ENCODE peak calls at places on chromosomes 3 and 15, in seven cellular contexts. N is stomach, D is endothelial cell of umbilical vein, P is HCT116, F is HepG2, K is upper lobe of left lung, H is SK-N-MC. A is an unnamed sample. For H3K9me3, the result is how much of the 10 kb centered on the place peaks cover.

GRCh38 chr3:195260286-195260905 is 10.6 kb downstream of the XXYLT1 start:
- DNase-seq in N (no peak), D (peak), P (no peak), F (no peak), K (no peak), H (no peak), A (no peak)

GRCh38 chr3:194313642-194314430 is 37.3 kb downstream of the CPN2 start:
- DNase-seq in N (no peak), D (no peak), P (no peak), F (no peak), K (no peak), H (no peak), A (no peak)

GRCh38 chr3:175222356-175222755 is 363.2 kb downstream of the NAALADL2 start:
- DNase-seq in N (no peak), D (peak), P (no peak), F (no peak), K (no peak), H (no peak), A (no peak)

GRCh38 chr15:83555383-83555782 is 98.5 kb upstream of the ADAMTSL3 start:
- DNase-seq in N (no peak), D (no peak), P (no peak), F (no peak), K (no peak), H (no peak), A (no peak)

GRCh38 chr15:89090791-89091666 is 2.8 kb downstream of the ABHD2 start:
- DNase-seq in N (peak), D (peak), P (no peak), F (no peak), K (no peak), H (no peak), A (peak)

GRCh38 chr3:44045476-44046275 is 196.0 kb upstream of the TOPAZ1 start:
- DNase-seq in N (peak), D (no peak), P (no peak), F (no peak), K (no peak), H (no peak), A (no peak)

GRCh38 chr3:176631175-176631574 is 566.1 kb downstream of the TBL1XR1 start:
- DNase-seq in N (no peak), D (no peak), P (no peak), F (no peak), K (no peak), H (no peak), A (no peak)

GRCh38 chr3:105729662-105730061 is 139.2 kb downstream of the CBLB start:
- DNase-seq in N (no peak), D (peak), P (no peak), F (no peak), K (no peak), H (no peak), A (no peak)

GRCh38 chr15:59190291-59190690 is 16.4 kb upstream of the LDHAL6B start:
- DNase-seq in N (no peak), D (no peak), P (no peak), F (no peak), K (no peak), H (no peak), A (no peak)

GRCh38 chr15:59794229-59794886 is 105.2 kb upstream of the BNIP2 start:
- DNase-seq in N (no peak), D (no peak), P (no peak), F (no peak), K (no peak), H (no peak), A (no peak)

GRCh38 chr3:111534701-111535100 is 7.3 kb upstream of the CD96 start:
- DNase-seq in N (no peak), D (no peak), P (no peak), F (no peak), K (no peak), H (no peak), A (no peak)

GRCh38 chr3:172201990-172202318 is 162.6 kb downstream of the FNDC3B start:
- DNase-seq in N (no peak), D (peak), P (no peak), F (no peak), K (no peak), H (peak), A (no peak)

GRCh38 chr3:196971094-196971698 is 2.6 kb upstream of the PIGZ start:
- DNase-seq in N (no peak), D (no peak), P (no peak), F (no peak), K (no peak), H (no peak), A (no peak)

GRCh38 chr15:73602444-73602843 is 30.7 kb downstream of the NPTN start:
- DNase-seq in N (no peak), D (peak), P (no peak), F (no peak), K (no peak), H (no peak), A (no peak)

GRCh38 chr3:38126121-38126892 is 10.6 kb downstream of the ACAA1 start:
- DNase-seq in N (peak), D (no peak), P (no peak), F (no peak), K (no peak), H (no peak), A (no peak)

GRCh38 chr3:188476930-188477329 is 323.0 kb downstream of the LPP start:
- DNase-seq in N (no peak), D (no peak), P (no peak), F (no peak), K (no peak), H (no peak), A (no peak)

GRCh38 chr3:41482134-41482533 is 282.8 kb downstream of the CTNNB1 start:
- DNase-seq in N (no peak), D (no peak), P (no peak), F (no peak), K (no peak), H (no peak), A (no peak)

GRCh38 chr3:101154386-101154785 is 161.2 kb upstream of the ABI3BP start:
- DNase-seq in N (no peak), D (no peak), P (no peak), F (no peak), K (no peak), H (no peak), A (no peak)

GRCh38 chr3:25820372-25820771 is 30.5 kb downstream of the OXSM start:
- DNase-seq in N (no peak), D (peak), P (no peak), F (no peak), K (no peak), H (peak), A (no peak)

GRCh38 chr15:79513916-79514315 is 81.8 kb downstream of the MINAR1 start:
- DNase-seq in N (no peak), D (no peak), P (no peak), F (no peak), K (no peak), H (no peak), A (no peak)

GRCh38 chr3:192433704-192434103 is 293.6 kb downstream of the FGF12 start:
- DNase-seq in N (no peak), D (no peak), P (no peak), F (no peak), K (no peak), H (no peak), A (no peak)

GRCh38 chr3:55294557-55294956 is 192.5 kb downstream of the WNT5A start:
- DNase-seq in N (no peak), D (no peak), P (no peak), F (no peak), K (no peak), H (no peak), A (no peak)

GRCh38 chr3:115077501-115078250 is 69.4 kb downstream of the ZBTB20 start:
- DNase-seq in N (no peak), D (no peak), P (no peak), F (peak), K (no peak), H (no peak), A (no peak)

GRCh38 chr15:51255533-51255932 is 82.9 kb downstream of the CYP19A1 start:
- DNase-seq in N (no peak), D (no peak), P (no peak), F (no peak), K (no peak), H (no peak), A (no peak)

GRCh38 chr3:183959214-183959613 is 58.5 kb downstream of the ABCC5 start:
- DNase-seq in N (no peak), D (no peak), P (peak), F (peak), K (no peak), H (no peak), A (no peak)

GRCh38 chr3:7285502-7285901 is 424.6 kb downstream of the GRM7 start:
- DNase-seq in N (no peak), D (peak), P (peak), F (no peak), K (no peak), H (no peak), A (no peak)

GRCh38 chr15:32029409-32029861 is 880 bp upstream of the CHRNA7 start:
- DNase-seq in N (peak), D (peak), P (no peak), F (no peak), K (peak), H (no peak), A (no peak)

GRCh38 chr3:127002195-127003174 is 19.6 kb downstream of the PLXNA1 start:
- DNase-seq in N (peak), D (peak), P (no peak), F (no peak), K (peak), H (no peak), A (peak)

GRCh38 chr15:86135030-86135429 is 55.4 kb downstream of the AGBL1 start:
- DNase-seq in N (no peak), D (no peak), P (no peak), F (no peak), K (no peak), H (no peak), A (no peak)

GRCh38 chr3:42498791-42499477 is 3.5 kb upstream of the VIPR1 start:
- DNase-seq in N (peak), D (no peak), P (no peak), F (no peak), K (no peak), H (no peak), A (no peak)

GRCh38 chr3:129827765-129828164 is 65.7 kb downstream of the TMCC1 start:
- DNase-seq in N (no peak), D (no peak), P (no peak), F (no peak), K (no peak), H (no peak), A (no peak)

GRCh38 chr3:139797724-139798343 is 120.1 kb upstream of the NMNAT3 start:
- DNase-seq in N (no peak), D (no peak), P (no peak), F (no peak), K (no peak), H (peak), A (no peak)

GRCh38 chr3:123225557-123225956 is 23.8 kb downstream of the SEC22A start:
- DNase-seq in N (no peak), D (no peak), P (no peak), F (no peak), K (no peak), H (no peak), A (no peak)

GRCh38 chr15:87610366-87610765 is 646.2 kb downstream of the NTRK3 start:
- DNase-seq in N (no peak), D (peak), P (no peak), F (no peak), K (no peak), H (no peak), A (no peak)

GRCh38 chr3:121529308-121529707 is 16.5 kb downstream of the POLQ start:
- DNase-seq in N (no peak), D (peak), P (no peak), F (peak), K (no peak), H (no peak), A (no peak)

GRCh38 chr15:48395532-48396011 is 64.3 kb downstream of the DUT start:
- DNase-seq in N (no peak), D (no peak), P (no peak), F (no peak), K (peak), H (no peak), A (no peak)

GRCh38 chr3:196280689-196281463 is 6.7 kb downstream of the PCYT1A start:
- DNase-seq in N (no peak), D (no peak), P (no peak), F (no peak), K (no peak), H (no peak), A (no peak)

GRCh38 chr15:78420220-78420619 is 17.8 kb upstream of the IREB2 start:
- DNase-seq in N (no peak), D (no peak), P (no peak), F (no peak), K (no peak), H (no peak), A (no peak)

GRCh38 chr3:142931222-142931621 is 32.3 kb downstream of the PAQR9 start:
- DNase-seq in N (no peak), D (no peak), P (no peak), F (peak), K (no peak), H (no peak), A (no peak)

DNA sequence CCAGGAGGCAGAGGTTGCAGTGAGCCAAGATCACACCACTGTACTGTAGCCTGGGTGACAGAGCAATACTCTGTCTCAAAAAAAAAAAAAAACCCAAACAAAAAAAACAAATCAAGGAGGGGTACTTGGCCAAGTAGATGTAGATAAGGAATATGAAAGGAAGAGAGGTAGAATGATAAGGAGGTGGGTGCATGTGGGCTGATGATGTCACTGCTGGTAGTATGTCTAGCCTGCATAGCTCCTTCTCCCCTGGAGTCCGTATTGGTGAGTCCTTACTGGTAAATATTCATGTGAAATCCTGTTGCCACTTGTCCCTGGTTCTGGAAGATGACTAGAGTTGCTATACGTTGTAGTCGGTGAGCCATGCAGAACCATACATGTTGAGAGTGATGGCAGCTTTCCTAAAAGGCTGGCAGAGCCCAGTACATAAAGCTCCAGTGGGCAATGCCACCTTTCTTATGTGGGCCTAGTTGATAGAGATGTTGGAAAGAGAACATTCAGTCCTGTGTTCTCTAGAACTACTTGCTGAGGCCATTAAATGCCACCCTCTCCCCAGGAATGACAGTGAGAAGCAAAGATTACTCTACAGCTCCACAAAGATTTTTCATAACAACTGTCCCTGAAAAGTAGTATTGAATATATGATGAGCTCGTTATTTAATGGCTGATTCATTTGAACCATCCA is 11.0 kb downstream of the KAT2B start:
- DNase-seq in N (no peak), D (no peak), P (no peak), F (no peak), K (no peak), H (no peak), A (no peak)
- H3K27ac ChIP-seq in N (no peak), D (no peak), P (no peak), F (no peak), K (no peak), H (no peak), A (no peak)

GRCh38 chr3:147544290-147544689 is 135.1 kb downstream of the ZIC1 start:
- DNase-seq in N (no peak), D (no peak), P (no peak), F (no peak), K (no peak), H (no peak), A (no peak)
- H3K9me3 ChIP-seq in N (under half), D (under half), P (under half), F (under half), K (under half), H (under half), A (under half)

DNA sequence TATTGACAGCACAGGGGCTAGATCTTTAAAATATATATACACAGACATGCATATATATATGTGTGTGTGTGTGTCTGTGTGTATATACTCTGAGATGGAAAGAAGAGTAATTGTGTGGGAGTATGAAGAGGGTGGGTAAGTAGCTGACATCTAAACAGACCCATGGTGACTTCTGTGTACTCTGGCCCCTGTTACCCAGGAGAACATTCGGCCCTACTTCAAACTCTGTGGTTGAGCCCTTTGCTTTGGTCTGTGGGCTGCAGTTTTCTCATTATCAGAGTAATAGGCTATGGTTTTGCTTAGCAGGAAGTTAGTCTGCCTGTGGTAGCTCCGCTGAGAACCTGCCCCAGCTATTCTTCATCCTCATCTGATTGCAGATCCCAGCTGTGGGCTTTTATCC is 141.4 kb downstream of the RBPMS2 start:
- DNase-seq in N (no peak), D (peak), P (no peak), F (peak), K (no peak), H (no peak), A (no peak)
- TF ChIP-seq POLR2AphosphoS5 in N (no peak), D (no peak), P (no peak), F (no peak), K (no peak), H (no peak), A (no peak)

GRCh38 chr3:87298111-87298718 is 21.8 kb upstream of the POU1F1 start:
- DNase-seq in N (no peak), D (peak), P (peak), F (peak), K (no peak), H (peak), A (no peak)
- H3K27ac ChIP-seq in N (no peak), D (no peak), P (no peak), F (no peak), K (no peak), H (peak), A (no peak)

DNA sequence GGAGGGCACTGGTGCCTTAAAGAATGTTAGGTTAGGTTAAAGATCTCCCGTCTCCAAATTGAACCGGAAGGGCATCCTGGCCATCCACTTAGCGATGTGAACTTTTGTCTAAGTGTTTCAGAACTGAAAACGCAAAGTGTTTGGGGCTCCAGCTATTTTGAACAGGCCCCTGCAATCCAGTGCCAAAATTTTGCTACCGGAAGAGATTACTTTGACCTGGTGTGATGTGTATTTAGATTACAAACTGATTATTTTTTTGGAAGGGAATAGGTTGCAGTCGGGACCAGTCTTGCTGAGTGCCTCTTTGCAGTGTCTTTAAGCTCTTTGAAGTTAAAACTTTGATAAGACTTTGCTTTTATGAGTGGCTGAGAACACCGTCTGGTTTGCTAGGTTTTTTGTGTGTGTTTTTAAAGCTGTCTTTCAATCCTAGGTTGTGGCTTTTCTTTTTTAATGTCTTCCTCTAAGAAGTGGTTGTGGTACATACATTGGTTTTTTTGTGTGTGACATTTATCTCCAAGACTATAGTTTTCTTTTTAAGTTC is 179.6 kb downstream of the OR4M2 start:
- DNase-seq in N (no peak), D (no peak), P (no peak), F (no peak), K (no peak), H (no peak), A (no peak)
- H3K9me3 ChIP-seq in N (under half), D (under half), P (under half), F (under half), K (under half), H (under half), A (under half)

DNA sequence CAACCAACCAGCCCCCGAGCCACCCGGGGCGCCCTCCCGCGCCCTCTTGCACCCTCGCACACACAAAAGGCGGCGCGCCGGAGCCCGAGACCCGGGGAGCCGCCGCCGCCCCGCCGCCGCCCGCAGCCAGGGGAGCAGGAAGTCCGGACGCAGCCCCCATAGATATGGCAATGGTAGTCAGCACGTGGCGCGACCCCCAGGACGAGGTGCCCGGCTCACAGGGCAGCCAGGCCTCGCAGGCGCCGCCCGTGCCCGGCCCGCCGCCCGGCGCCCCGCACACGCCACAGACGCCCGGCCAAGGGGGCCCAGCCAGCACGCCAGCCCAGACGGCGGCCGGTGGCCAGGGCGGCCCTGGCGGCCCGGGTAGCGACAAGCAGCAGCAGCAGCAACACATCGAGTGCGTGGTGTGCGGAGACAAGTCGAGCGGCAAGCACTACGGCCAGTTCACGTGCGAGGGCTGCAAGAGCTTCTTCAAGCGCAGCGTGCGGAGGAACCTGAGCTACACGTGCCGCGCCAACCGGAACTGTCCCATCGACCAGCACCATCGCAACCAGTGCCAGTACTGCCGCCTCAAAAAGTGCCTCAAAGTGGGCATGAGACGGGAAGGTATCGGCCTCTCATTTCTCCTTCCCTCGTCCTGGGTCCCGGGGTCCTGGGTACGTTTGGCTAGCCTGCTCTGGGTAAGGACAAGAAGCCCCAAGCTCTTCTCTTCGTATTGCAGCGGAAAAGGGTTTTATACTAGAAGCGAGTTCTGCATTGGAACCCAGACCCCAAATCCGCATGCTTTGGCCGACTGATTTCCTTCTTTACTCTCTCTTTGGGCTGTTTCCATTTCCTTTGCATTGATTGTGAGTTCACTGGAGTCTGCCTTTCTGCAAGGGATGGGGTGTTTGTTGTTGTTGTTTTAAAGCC is 1.7 kb downstream of the NR2F2 start:
- DNase-seq in N (no peak), D (peak), P (no peak), F (no peak), K (peak), H (no peak), A (no peak)
- TF ChIP-seq POLR2AphosphoS5 in N (no peak), D (peak), P (peak), F (no peak), K (peak), H (peak), A (no peak)